ENCODE peak calls at places on chromosomes 7 and 10, in six cellular contexts. S is tibial artery, Y is AG04449, V is right lobe of liver, E is mucosa of descending colon, O is AG09309. T is an unnamed sample.

GRCh38 chr7:26321440-26321839 is 29.8 kb downstream of the SNX10 start:
- DNase-seq in S (no peak), Y (no peak), V (no peak), E (no peak), O (no peak), T (no peak)

GRCh38 chr10:130411496-130412070 is 275.4 kb downstream of the GLRX3 start:
- DNase-seq in S (no peak), Y (no peak), V (no peak), E (no peak), O (no peak), T (no peak)

GRCh38 chr10:48548531-48549135 is 56.2 kb downstream of the ARHGAP22 start:
- DNase-seq in S (no peak), Y (no peak), V (no peak), E (no peak), O (no peak), T (no peak)

GRCh38 chr10:19048901-19049300 is 300 bp downstream of the MALRD1 start:
- DNase-seq in S (no peak), Y (no peak), V (no peak), E (no peak), O (no peak), T (no peak)

GRCh38 chr10:33306126-33306525 is 28.3 kb downstream of the NRP1 start:
- DNase-seq in S (no peak), Y (no peak), V (no peak), E (no peak), O (no peak), T (no peak)

GRCh38 chr10:34288634-34289033 is 526.5 kb downstream of the PARD3 start:
- DNase-seq in S (no peak), Y (no peak), V (no peak), E (no peak), O (no peak), T (no peak)

GRCh38 chr7:4236389-4236788 is 445.7 kb upstream of the FOXK1 start:
- DNase-seq in S (peak), Y (no peak), V (no peak), E (no peak), O (no peak), T (no peak)

GRCh38 chr10:98980353-98980752 is 255.3 kb downstream of the HPSE2 start:
- DNase-seq in S (no peak), Y (no peak), V (no peak), E (no peak), O (no peak), T (no peak)

GRCh38 chr10:60534791-60535389 is 145.2 kb upstream of the ANK3 start:
- DNase-seq in S (no peak), Y (no peak), V (no peak), E (no peak), O (no peak), T (no peak)

GRCh38 chr7:6385909-6386560 is 61.7 kb downstream of the DAGLB start:
- DNase-seq in S (no peak), Y (no peak), V (no peak), E (peak), O (no peak), T (no peak)

GRCh38 chr10:93471110-93471651 is 11.0 kb downstream of the MYOF start:
- DNase-seq in S (no peak), Y (peak), V (no peak), E (no peak), O (peak), T (no peak)

GRCh38 chr7:44136731-44137130 is 4.4 kb downstream of the MYL7 start:
- DNase-seq in S (no peak), Y (no peak), V (no peak), E (no peak), O (no peak), T (no peak)

GRCh38 chr10:131580674-131581073 is 269.2 kb upstream of the TCERG1L start:
- DNase-seq in S (peak), Y (no peak), V (no peak), E (no peak), O (no peak), T (no peak)

GRCh38 chr7:151321341-151321740 is 20.3 kb upstream of the NUB1 start:
- DNase-seq in S (no peak), Y (no peak), V (no peak), E (no peak), O (no peak), T (no peak)

GRCh38 chr10:126384269-126384873 is 3.9 kb downstream of the ADAM12 start:
- DNase-seq in S (no peak), Y (peak), V (no peak), E (no peak), O (peak), T (no peak)

GRCh38 chr10:3495281-3495680 is 289.7 kb downstream of the KLF6 start:
- DNase-seq in S (no peak), Y (no peak), V (no peak), E (no peak), O (no peak), T (no peak)

GRCh38 chr10:63010203-63010602 is 122.9 kb upstream of the NRBF2 start:
- DNase-seq in S (no peak), Y (no peak), V (no peak), E (no peak), O (no peak), T (no peak)

GRCh38 chr10:63005246-63005645 is 127.9 kb upstream of the NRBF2 start:
- DNase-seq in S (no peak), Y (no peak), V (no peak), E (no peak), O (peak), T (no peak)

GRCh38 chr10:63012623-63013022 is 120.5 kb upstream of the NRBF2 start:
- DNase-seq in S (no peak), Y (no peak), V (no peak), E (no peak), O (no peak), T (no peak)

GRCh38 chr10:63007112-63007511 is 126.0 kb upstream of the NRBF2 start:
- DNase-seq in S (no peak), Y (no peak), V (no peak), E (no peak), O (no peak), T (no peak)

GRCh38 chr10:63008491-63008890 is 124.6 kb upstream of the NRBF2 start:
- DNase-seq in S (no peak), Y (no peak), V (no peak), E (no peak), O (no peak), T (no peak)
- TF ChIP-seq CTCF in S (no peak), Y (no peak), V (no peak), E (no peak), O (no peak), T (no peak)

GRCh38 chr7:99310004-99310403 is 15.7 kb upstream of the ARPC1A start:
- DNase-seq in S (no peak), Y (no peak), V (no peak), E (no peak), O (no peak), T (no peak)

GRCh38 chr7:99314504-99314903 is 11.2 kb upstream of the ARPC1A start:
- DNase-seq in S (no peak), Y (no peak), V (no peak), E (peak), O (no peak), T (no peak)

GRCh38 chr7:99311702-99312101 is 14.0 kb upstream of the ARPC1A start:
- DNase-seq in S (no peak), Y (no peak), V (no peak), E (no peak), O (no peak), T (no peak)

GRCh38 chr7:99312316-99313203 is 13.1 kb upstream of the ARPC1A start:
- DNase-seq in S (peak), Y (no peak), V (peak), E (peak), O (no peak), T (peak)

DNA sequence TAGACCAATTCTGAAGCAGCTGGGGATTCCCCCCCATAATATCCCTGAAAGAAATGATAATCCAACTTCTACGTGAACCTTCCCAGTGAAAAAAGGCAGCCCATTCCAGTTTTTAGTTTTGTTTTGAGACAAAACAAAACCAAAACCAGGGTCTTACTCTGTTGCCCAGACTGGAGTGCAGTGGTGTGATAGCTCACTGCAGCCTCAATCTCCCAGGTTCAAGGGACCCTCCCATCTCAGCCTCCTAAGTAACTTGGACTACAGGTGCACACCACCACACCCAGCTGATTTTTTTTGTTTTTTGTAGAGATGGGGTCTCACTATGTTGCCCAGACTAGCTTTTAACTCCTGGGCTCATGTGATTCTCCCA is 12.5 kb upstream of the ARPC1A start:
- DNase-seq in S (no peak), Y (no peak), V (no peak), E (no peak), O (no peak), T (no peak)
- TF ChIP-seq CTCF in S (no peak), Y (no peak), V (no peak), E (no peak), O (no peak), T (peak)

GRCh38 chr7:156158213-156158612 is 345.9 kb upstream of the SHH start:
- DNase-seq in S (no peak), Y (no peak), V (no peak), E (no peak), O (no peak), T (no peak)

GRCh38 chr7:156158693-156159092 is 346.4 kb upstream of the SHH start:
- DNase-seq in S (no peak), Y (no peak), V (no peak), E (no peak), O (no peak), T (no peak)

GRCh38 chr7:156157409-156158012 is 345.2 kb upstream of the SHH start:
- DNase-seq in S (no peak), Y (no peak), V (no peak), E (no peak), O (no peak), T (no peak)

GRCh38 chr7:156155988-156156733 is 343.9 kb upstream of the SHH start:
- DNase-seq in S (no peak), Y (no peak), V (no peak), E (no peak), O (no peak), T (no peak)

GRCh38 chr7:156156734-156157408 is 344.6 kb upstream of the SHH start:
- DNase-seq in S (no peak), Y (no peak), V (peak), E (peak), O (no peak), T (no peak)
- TF ChIP-seq CTCF in S (no peak), Y (no peak), V (peak), E (no peak), O (no peak), T (no peak)

GRCh38 chr7:1030444-1031070 is 13.8 kb upstream of the GPR146 start:
- DNase-seq in S (no peak), Y (no peak), V (no peak), E (no peak), O (no peak), T (no peak)
- TF ChIP-seq CTCF in S (no peak), Y (no peak), V (no peak), E (no peak), O (no peak), T (no peak)

GRCh38 chr10:78476156-78476555 is 442.5 kb downstream of the RPS24 start:
- DNase-seq in S (no peak), Y (no peak), V (no peak), E (no peak), O (no peak), T (no peak)
- TF ChIP-seq CTCF in S (no peak), Y (no peak), V (no peak), E (no peak), O (no peak), T (no peak)

GRCh38 chr10:80425901-80426300 is 17.6 kb downstream of the PRXL2A start:
- DNase-seq in S (no peak), Y (no peak), V (no peak), E (no peak), O (no peak), T (no peak)
- TF ChIP-seq CTCF in S (no peak), Y (no peak), V (no peak), E (no peak), O (no peak), T (no peak)

GRCh38 chr7:14924398-14924797 is 21.8 kb upstream of the DGKB start:
- DNase-seq in S (no peak), Y (no peak), V (no peak), E (no peak), O (no peak), T (no peak)
- TF ChIP-seq CTCF in S (no peak), Y (no peak), V (no peak), E (no peak), O (no peak), T (no peak)

DNA sequence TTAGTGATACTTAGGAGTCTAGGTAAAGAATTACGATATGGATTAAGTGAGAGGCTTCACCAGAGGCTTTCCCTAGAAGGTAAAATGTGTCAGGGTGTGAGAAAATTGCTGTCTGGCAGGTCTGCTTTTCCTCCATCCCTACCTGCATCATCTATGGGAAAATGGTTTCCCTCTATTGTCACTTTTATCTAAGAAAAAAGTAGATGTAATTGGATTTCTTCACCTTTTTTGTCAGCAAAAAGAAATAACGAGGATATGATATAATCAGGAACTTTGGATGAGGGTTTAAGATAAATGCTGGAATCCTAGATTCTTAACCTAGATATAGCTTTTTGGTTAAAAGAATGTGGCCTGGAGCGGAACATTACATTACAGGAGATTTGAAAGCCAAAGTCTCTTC is 146.1 kb downstream of the MAGI2 start:
- DNase-seq in S (no peak), Y (no peak), V (no peak), E (no peak), O (no peak), T (no peak)
- TF ChIP-seq CTCF in S (no peak), Y (no peak), V (no peak), E (no peak), O (no peak), T (no peak)